ENCODE peak calls at places on chromosome 19, in six cellular contexts. One of them, this sample, is unnamed. For H3K4me1, the result is how much of the 10 kb centered on the place peaks cover.

GRCh38 chr19:4391701-4392543 is 8.4 kb downstream of the SH3GL1 start:
- DNase-seq in PC-3: no peak
- DNase-seq in CD8-positive, alpha-beta T cell: no peak
- DNase-seq in pancreas: no peak
- DNase-seq in mucosa of descending colon: peak
- DNase-seq in GM23248: peak
- DNase-seq in this sample: peak

GRCh38 chr19:33720691-33721682 is 75.7 kb upstream of the KCTD15 start:
- DNase-seq in pancreas: no peak
- DNase-seq in CD8-positive, alpha-beta T cell: no peak
- DNase-seq in GM23248: no peak
- DNase-seq in mucosa of descending colon: no peak
- DNase-seq in PC-3: no peak
- DNase-seq in this sample: no peak

GRCh38 chr19:4524808-4525562 is 6.7 kb upstream of the PLIN4 start:
- DNase-seq in CD8-positive, alpha-beta T cell: peak
- DNase-seq in GM23248: peak
- DNase-seq in pancreas: no peak
- DNase-seq in mucosa of descending colon: no peak
- DNase-seq in PC-3: peak
- DNase-seq in this sample: peak

GRCh38 chr19:23343434-23344010 is 51.7 kb downstream of the ZNF91 start:
- DNase-seq in GM23248: no peak
- DNase-seq in CD8-positive, alpha-beta T cell: no peak
- DNase-seq in mucosa of descending colon: no peak
- DNase-seq in PC-3: peak
- DNase-seq in pancreas: no peak
- DNase-seq in this sample: no peak

GRCh38 chr19:38663957-38664502 is 16.6 kb downstream of the ACTN4 start:
- DNase-seq in pancreas: no peak
- DNase-seq in mucosa of descending colon: no peak
- DNase-seq in GM23248: no peak
- DNase-seq in PC-3: no peak
- DNase-seq in CD8-positive, alpha-beta T cell: no peak
- DNase-seq in this sample: no peak

GRCh38 chr19:50357178-50358100 is 8.0 kb downstream of the NAPSA start:
- DNase-seq in pancreas: peak
- DNase-seq in CD8-positive, alpha-beta T cell: peak
- DNase-seq in GM23248: peak
- DNase-seq in PC-3: peak
- DNase-seq in mucosa of descending colon: peak
- DNase-seq in this sample: peak

GRCh38 chr19:33368074-33368864 is 5.2 kb upstream of the CEBPG start:
- DNase-seq in CD8-positive, alpha-beta T cell: no peak
- DNase-seq in PC-3: peak
- DNase-seq in GM23248: peak
- DNase-seq in pancreas: no peak
- DNase-seq in mucosa of descending colon: no peak
- DNase-seq in this sample: no peak

GRCh38 chr19:38736413-38737280 is 7.6 kb downstream of the CAPN12 start:
- DNase-seq in pancreas: peak
- DNase-seq in CD8-positive, alpha-beta T cell: peak
- DNase-seq in mucosa of descending colon: peak
- DNase-seq in GM23248: peak
- DNase-seq in PC-3: peak
- DNase-seq in this sample: peak

GRCh38 chr19:56973713-56974553 is 133.4 kb upstream of the PEG3 start:
- DNase-seq in PC-3: no peak
- DNase-seq in mucosa of descending colon: no peak
- DNase-seq in pancreas: no peak
- DNase-seq in GM23248: no peak
- DNase-seq in CD8-positive, alpha-beta T cell: no peak
- DNase-seq in this sample: no peak

GRCh38 chr19:4089400-4089908 is 22.8 kb upstream of the ZBTB7A start:
- DNase-seq in pancreas: no peak
- DNase-seq in PC-3: no peak
- DNase-seq in GM23248: no peak
- DNase-seq in mucosa of descending colon: peak
- DNase-seq in CD8-positive, alpha-beta T cell: peak
- DNase-seq in this sample: no peak

GRCh38 chr19:14149509-14149994 is 13.2 kb upstream of the ASF1B start:
- DNase-seq in PC-3: no peak
- DNase-seq in mucosa of descending colon: peak
- DNase-seq in GM23248: peak
- DNase-seq in CD8-positive, alpha-beta T cell: peak
- DNase-seq in pancreas: no peak
- DNase-seq in this sample: peak

GRCh38 chr19:50646074-50646807 is 3.0 kb upstream of the C19orf81 start:
- DNase-seq in mucosa of descending colon: no peak
- DNase-seq in pancreas: no peak
- DNase-seq in CD8-positive, alpha-beta T cell: no peak
- DNase-seq in GM23248: peak
- DNase-seq in PC-3: peak
- DNase-seq in this sample: no peak

GRCh38 chr19:48149430-48149829 is 20.7 kb downstream of the LIG1 start:
- DNase-seq in pancreas: no peak
- DNase-seq in mucosa of descending colon: no peak
- DNase-seq in CD8-positive, alpha-beta T cell: no peak
- DNase-seq in GM23248: no peak
- DNase-seq in PC-3: no peak
- DNase-seq in this sample: no peak

GRCh38 chr19:55646889-55647731 is 902 bp upstream of the CCDC106 start:
- DNase-seq in GM23248: peak
- DNase-seq in CD8-positive, alpha-beta T cell: no peak
- DNase-seq in mucosa of descending colon: no peak
- DNase-seq in pancreas: no peak
- DNase-seq in PC-3: peak
- DNase-seq in this sample: no peak

GRCh38 chr19:55647732-55648656 is at the start of gene CCDC106:
- DNase-seq in GM23248: peak
- DNase-seq in CD8-positive, alpha-beta T cell: peak
- DNase-seq in PC-3: peak
- DNase-seq in mucosa of descending colon: peak
- DNase-seq in pancreas: peak
- DNase-seq in this sample: no peak

GRCh38 chr19:55650602-55651230 is 2.7 kb downstream of the CCDC106 start:
- DNase-seq in GM23248: no peak
- DNase-seq in CD8-positive, alpha-beta T cell: no peak
- DNase-seq in mucosa of descending colon: no peak
- DNase-seq in PC-3: no peak
- DNase-seq in pancreas: no peak
- DNase-seq in this sample: no peak

GRCh38 chr19:55649579-55650557 is 1.9 kb downstream of the CCDC106 start:
- DNase-seq in GM23248: no peak
- DNase-seq in mucosa of descending colon: no peak
- DNase-seq in PC-3: no peak
- DNase-seq in CD8-positive, alpha-beta T cell: no peak
- DNase-seq in pancreas: no peak
- DNase-seq in this sample: no peak

DNA sequence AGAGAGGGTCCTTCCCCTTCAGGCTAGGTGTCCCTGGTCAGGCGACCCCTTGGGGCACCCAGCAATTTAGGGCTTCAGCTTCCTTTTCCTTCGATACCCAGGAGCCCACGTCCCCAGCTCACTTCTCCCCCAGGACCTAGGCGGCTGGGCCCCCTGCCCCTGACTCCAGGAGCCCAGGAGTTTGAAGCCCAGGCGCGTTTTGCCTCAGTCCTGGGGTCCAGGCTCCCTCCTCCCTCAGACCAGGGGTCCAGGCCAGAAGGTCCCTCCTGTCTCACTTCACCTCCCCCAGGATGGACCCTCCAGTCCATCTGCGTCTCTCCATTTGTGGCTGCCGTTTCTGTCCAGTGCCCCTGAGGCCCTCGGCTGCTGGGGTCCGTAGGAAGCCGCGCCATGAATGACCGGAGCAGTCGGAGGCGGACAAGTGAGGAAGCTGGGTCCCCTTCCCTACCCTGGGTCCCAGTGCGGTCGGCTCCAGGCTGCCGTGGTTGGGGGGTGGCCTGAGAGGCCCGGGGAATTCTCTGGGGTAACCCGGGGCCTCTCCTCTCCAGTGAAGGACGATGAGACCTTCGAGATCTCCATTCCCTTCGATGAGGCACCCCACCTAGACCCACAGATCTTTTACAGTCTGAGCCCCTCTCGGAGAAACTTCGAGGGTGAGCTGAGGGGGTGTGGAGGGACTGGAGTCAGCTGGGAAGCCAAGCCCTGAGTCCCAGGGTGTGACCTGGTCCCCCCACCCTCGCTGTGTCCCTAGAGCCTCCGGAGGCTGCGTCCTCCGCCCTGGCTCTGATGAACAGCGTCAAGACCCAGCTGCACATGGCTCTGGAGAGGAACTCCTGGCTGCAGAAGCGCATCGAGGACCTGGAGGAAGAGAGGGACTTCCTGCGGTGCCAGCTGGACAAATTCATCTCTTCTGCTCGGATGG is 906 bp downstream of the CCDC106 start:
- DNase-seq in CD8-positive, alpha-beta T cell: no peak
- DNase-seq in GM23248: peak
- DNase-seq in PC-3: no peak
- DNase-seq in mucosa of descending colon: no peak
- DNase-seq in pancreas: no peak
- DNase-seq in this sample: no peak
- H3K4me1 ChIP-seq in CD8-positive, alpha-beta T cell: under half
- H3K4me1 ChIP-seq in GM23248: under half
- H3K4me1 ChIP-seq in PC-3: under half
- H3K4me1 ChIP-seq in mucosa of descending colon: under half
- H3K4me1 ChIP-seq in pancreas: under half
- H3K4me1 ChIP-seq in this sample: under half

DNA sequence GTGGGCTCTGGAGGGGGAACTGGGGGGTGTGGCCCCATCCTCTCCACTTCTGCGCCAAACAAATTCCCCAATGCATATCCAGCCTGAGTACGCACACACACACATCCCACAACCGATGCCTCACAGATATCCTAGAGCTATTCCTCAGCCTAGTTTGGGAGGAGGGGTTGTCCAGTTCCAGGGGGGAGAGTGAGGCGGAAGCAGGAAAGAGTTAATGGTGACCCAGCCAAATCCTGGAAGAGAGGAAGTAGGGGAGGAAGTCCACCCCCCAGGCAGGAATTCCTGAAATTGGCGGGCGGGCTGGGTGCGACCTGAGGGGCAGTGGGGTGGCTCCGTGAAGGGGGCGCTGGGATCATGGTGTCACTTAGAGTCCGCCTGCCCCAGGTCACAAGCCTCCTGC is 897 bp downstream of the GPR4 start:
- DNase-seq in mucosa of descending colon: no peak
- DNase-seq in GM23248: peak
- DNase-seq in CD8-positive, alpha-beta T cell: no peak
- DNase-seq in pancreas: no peak
- DNase-seq in PC-3: peak
- DNase-seq in this sample: no peak
- H3K4me1 ChIP-seq in mucosa of descending colon: under half
- H3K4me1 ChIP-seq in GM23248: under half
- H3K4me1 ChIP-seq in CD8-positive, alpha-beta T cell: under half
- H3K4me1 ChIP-seq in pancreas: under half
- H3K4me1 ChIP-seq in PC-3: under half
- H3K4me1 ChIP-seq in this sample: under half

DNA sequence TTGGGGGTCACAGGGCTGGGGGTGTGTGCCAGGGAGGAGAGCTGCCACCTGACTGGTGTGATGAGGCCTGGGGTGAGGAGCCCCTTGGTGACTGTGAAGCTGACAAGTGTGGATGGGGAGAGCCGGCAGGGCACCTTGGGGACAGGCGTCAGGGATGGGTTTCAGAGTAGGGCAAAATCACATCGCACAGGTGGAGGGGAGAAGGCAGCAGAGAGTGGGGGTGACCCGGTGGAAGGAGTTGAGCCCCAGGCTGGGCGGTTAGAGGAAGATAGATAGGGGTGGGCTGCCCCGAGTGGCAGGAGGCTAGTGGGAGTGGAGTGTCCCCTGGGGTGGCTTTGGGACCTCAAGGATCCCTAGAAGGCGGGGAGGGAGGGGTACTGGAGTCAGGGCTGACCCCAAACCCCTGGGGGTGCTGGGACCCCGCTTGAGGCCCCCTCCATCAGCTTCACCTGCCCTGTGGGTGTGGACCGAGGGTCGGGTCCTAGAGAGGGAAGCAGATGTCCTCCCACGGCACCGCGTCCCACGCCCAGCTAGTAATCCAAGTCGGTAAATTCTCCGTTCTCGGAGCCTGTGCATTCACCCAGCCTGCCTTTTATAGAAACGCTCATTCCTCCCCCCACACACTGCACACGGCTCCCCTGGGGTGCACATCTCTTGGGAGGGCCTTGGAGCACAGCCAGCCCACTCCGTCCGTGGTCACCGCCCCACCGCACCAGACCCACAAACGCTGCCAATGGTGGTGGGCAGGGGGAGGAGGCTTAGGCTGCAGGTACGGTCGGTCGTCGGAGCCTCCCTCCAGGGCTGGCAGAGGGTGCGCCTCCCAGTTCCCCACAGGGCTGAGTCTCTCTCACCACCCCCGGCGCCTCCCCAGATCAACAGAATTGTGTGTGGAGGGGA is 2.4 kb downstream of the CTXN1 start:
- DNase-seq in PC-3: no peak
- DNase-seq in CD8-positive, alpha-beta T cell: no peak
- DNase-seq in pancreas: no peak
- DNase-seq in GM23248: no peak
- DNase-seq in mucosa of descending colon: peak
- DNase-seq in this sample: no peak
- H3K4me1 ChIP-seq in PC-3: under half
- H3K4me1 ChIP-seq in CD8-positive, alpha-beta T cell: under half
- H3K4me1 ChIP-seq in pancreas: under half
- H3K4me1 ChIP-seq in GM23248: under half
- H3K4me1 ChIP-seq in mucosa of descending colon: under half
- H3K4me1 ChIP-seq in this sample: under half

GRCh38 chr19:17112271-17112670 is 36.7 kb downstream of the MYO9B start:
- DNase-seq in GM23248: no peak
- DNase-seq in CD8-positive, alpha-beta T cell: no peak
- DNase-seq in pancreas: no peak
- DNase-seq in PC-3: no peak
- DNase-seq in mucosa of descending colon: no peak
- DNase-seq in this sample: no peak

GRCh38 chr19:17112700-17113099 is 37.1 kb downstream of the MYO9B start:
- DNase-seq in mucosa of descending colon: no peak
- DNase-seq in pancreas: no peak
- DNase-seq in PC-3: no peak
- DNase-seq in CD8-positive, alpha-beta T cell: no peak
- DNase-seq in GM23248: no peak
- DNase-seq in this sample: no peak

GRCh38 chr19:17113127-17113785 is 37.7 kb downstream of the MYO9B start:
- DNase-seq in CD8-positive, alpha-beta T cell: no peak
- DNase-seq in GM23248: no peak
- DNase-seq in PC-3: no peak
- DNase-seq in pancreas: no peak
- DNase-seq in mucosa of descending colon: no peak
- DNase-seq in this sample: no peak

GRCh38 chr19:17110599-17110966 is 35.0 kb downstream of the MYO9B start:
- DNase-seq in PC-3: no peak
- DNase-seq in pancreas: no peak
- DNase-seq in mucosa of descending colon: no peak
- DNase-seq in GM23248: no peak
- DNase-seq in CD8-positive, alpha-beta T cell: no peak
- DNase-seq in this sample: no peak

DNA sequence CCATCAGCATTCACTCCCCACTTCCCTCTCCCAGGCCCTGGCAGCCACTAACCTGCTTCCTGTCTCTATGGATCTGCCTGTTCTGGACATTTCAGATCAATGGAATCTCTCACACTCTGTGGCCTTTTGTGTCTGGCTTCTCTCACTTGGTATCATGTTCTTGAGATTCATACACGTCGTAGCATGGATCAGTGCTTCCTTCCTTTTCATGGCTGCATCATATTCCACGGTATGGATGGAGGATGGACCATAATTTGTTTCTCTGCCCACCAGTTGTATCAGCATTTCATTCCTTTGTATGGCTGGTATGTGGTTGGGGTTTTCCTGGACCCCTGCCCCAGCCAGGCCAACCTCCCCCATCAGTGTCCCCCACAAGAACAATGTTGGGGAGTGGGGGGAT is 36.2 kb downstream of the MYO9B start:
- DNase-seq in CD8-positive, alpha-beta T cell: no peak
- DNase-seq in PC-3: no peak
- DNase-seq in mucosa of descending colon: no peak
- DNase-seq in pancreas: no peak
- DNase-seq in GM23248: no peak
- DNase-seq in this sample: no peak
- H3K4me1 ChIP-seq in CD8-positive, alpha-beta T cell: under half
- H3K4me1 ChIP-seq in PC-3: under half
- H3K4me1 ChIP-seq in mucosa of descending colon: under half
- H3K4me1 ChIP-seq in pancreas: under half
- H3K4me1 ChIP-seq in GM23248: under half
- H3K4me1 ChIP-seq in this sample: under half